ENCODE peak calls at places on chromosomes 13 and 19, in nine cellular contexts. One of them, this sample, is unnamed.

GRCh38 chr13:65597839-65598818 is 1632.0 kb downstream of the PCDH9 start:
- DNase-seq in endothelial cell of umbilical vein: no peak
- DNase-seq in NB4: no peak
- DNase-seq in spleen: no peak
- DNase-seq in stomach: no peak
- DNase-seq in ovary: no peak
- DNase-seq in lower leg skin: no peak
- DNase-seq in uterus: no peak
- DNase-seq in esophagus squamous epithelium: no peak
- DNase-seq in this sample: no peak

GRCh38 chr13:21849323-21849722 is 178.4 kb downstream of the FGF9 start:
- DNase-seq in endothelial cell of umbilical vein: no peak
- DNase-seq in NB4: peak
- DNase-seq in spleen: no peak
- DNase-seq in stomach: no peak
- DNase-seq in ovary: no peak
- DNase-seq in lower leg skin: no peak
- DNase-seq in uterus: no peak
- DNase-seq in esophagus squamous epithelium: no peak
- DNase-seq in this sample: no peak

GRCh38 chr19:1247747-1248453 is 483 bp upstream of the MIDN start:
- DNase-seq in endothelial cell of umbilical vein: peak
- DNase-seq in NB4: peak
- DNase-seq in spleen: peak
- DNase-seq in stomach: peak
- DNase-seq in ovary: peak
- DNase-seq in lower leg skin: peak
- DNase-seq in uterus: peak
- DNase-seq in esophagus squamous epithelium: no peak
- DNase-seq in this sample: peak

GRCh38 chr13:72565893-72566292 is 161.5 kb downstream of the MZT1 start:
- DNase-seq in endothelial cell of umbilical vein: peak
- DNase-seq in NB4: peak
- DNase-seq in spleen: no peak
- DNase-seq in stomach: no peak
- DNase-seq in ovary: no peak
- DNase-seq in lower leg skin: no peak
- DNase-seq in uterus: no peak
- DNase-seq in esophagus squamous epithelium: no peak
- DNase-seq in this sample: no peak

GRCh38 chr13:104461049-104461448 is 1394.8 kb upstream of the SLC10A2 start:
- DNase-seq in endothelial cell of umbilical vein: no peak
- DNase-seq in NB4: no peak
- DNase-seq in spleen: no peak
- DNase-seq in stomach: no peak
- DNase-seq in ovary: no peak
- DNase-seq in lower leg skin: no peak
- DNase-seq in uterus: no peak
- DNase-seq in esophagus squamous epithelium: no peak
- DNase-seq in this sample: no peak

GRCh38 chr13:113405481-113406300 is 41.8 kb upstream of the GRTP1 start:
- DNase-seq in endothelial cell of umbilical vein: no peak
- DNase-seq in NB4: no peak
- DNase-seq in spleen: peak
- DNase-seq in stomach: no peak
- DNase-seq in ovary: peak
- DNase-seq in lower leg skin: no peak
- DNase-seq in uterus: no peak
- DNase-seq in esophagus squamous epithelium: no peak
- DNase-seq in this sample: peak

GRCh38 chr13:114093118-114093517 is 39.3 kb downstream of the RASA3 start:
- DNase-seq in endothelial cell of umbilical vein: no peak
- DNase-seq in NB4: no peak
- DNase-seq in spleen: no peak
- DNase-seq in stomach: no peak
- DNase-seq in ovary: no peak
- DNase-seq in lower leg skin: no peak
- DNase-seq in uterus: no peak
- DNase-seq in esophagus squamous epithelium: no peak
- DNase-seq in this sample: no peak

GRCh38 chr19:8307400-8307964 is 676 bp downstream of the CD320 start:
- DNase-seq in endothelial cell of umbilical vein: no peak
- DNase-seq in NB4: peak
- DNase-seq in spleen: peak
- DNase-seq in stomach: peak
- DNase-seq in ovary: no peak
- DNase-seq in lower leg skin: peak
- DNase-seq in uterus: no peak
- DNase-seq in esophagus squamous epithelium: no peak
- DNase-seq in this sample: no peak

GRCh38 chr19:15337202-15337601 is 4.9 kb upstream of the BRD4 start:
- DNase-seq in endothelial cell of umbilical vein: no peak
- DNase-seq in NB4: no peak
- DNase-seq in spleen: peak
- DNase-seq in stomach: no peak
- DNase-seq in ovary: no peak
- DNase-seq in lower leg skin: no peak
- DNase-seq in uterus: no peak
- DNase-seq in esophagus squamous epithelium: no peak
- DNase-seq in this sample: no peak

GRCh38 chr19:1868971-1869370 is 5.6 kb upstream of the KLF16 start:
- DNase-seq in endothelial cell of umbilical vein: no peak
- DNase-seq in NB4: no peak
- DNase-seq in spleen: no peak
- DNase-seq in stomach: no peak
- DNase-seq in ovary: no peak
- DNase-seq in lower leg skin: no peak
- DNase-seq in uterus: no peak
- DNase-seq in esophagus squamous epithelium: no peak
- DNase-seq in this sample: no peak

GRCh38 chr19:47725759-47726401 is 12.7 kb downstream of the EHD2 start:
- DNase-seq in endothelial cell of umbilical vein: no peak
- DNase-seq in NB4: peak
- DNase-seq in spleen: no peak
- DNase-seq in stomach: no peak
- DNase-seq in ovary: no peak
- DNase-seq in lower leg skin: peak
- DNase-seq in uterus: no peak
- DNase-seq in esophagus squamous epithelium: no peak
- DNase-seq in this sample: no peak

GRCh38 chr13:111095031-111095840 is 19.9 kb upstream of the ARHGEF7 start:
- DNase-seq in endothelial cell of umbilical vein: no peak
- DNase-seq in NB4: no peak
- DNase-seq in spleen: no peak
- DNase-seq in stomach: no peak
- DNase-seq in ovary: no peak
- DNase-seq in lower leg skin: no peak
- DNase-seq in uterus: no peak
- DNase-seq in esophagus squamous epithelium: no peak
- DNase-seq in this sample: no peak

GRCh38 chr13:110388141-110388943 is 81.3 kb downstream of the COL4A2 start:
- DNase-seq in endothelial cell of umbilical vein: no peak
- DNase-seq in NB4: peak
- DNase-seq in spleen: no peak
- DNase-seq in stomach: no peak
- DNase-seq in ovary: peak
- DNase-seq in lower leg skin: no peak
- DNase-seq in uterus: peak
- DNase-seq in esophagus squamous epithelium: no peak
- DNase-seq in this sample: peak

GRCh38 chr19:44745386-44745831 is 3.1 kb upstream of the BCL3 start:
- DNase-seq in endothelial cell of umbilical vein: no peak
- DNase-seq in NB4: no peak
- DNase-seq in spleen: peak
- DNase-seq in stomach: peak
- DNase-seq in ovary: peak
- DNase-seq in lower leg skin: peak
- DNase-seq in uterus: peak
- DNase-seq in esophagus squamous epithelium: no peak
- DNase-seq in this sample: peak

GRCh38 chr19:46979103-46979769 is 40.4 kb upstream of the NPAS1 start:
- DNase-seq in endothelial cell of umbilical vein: no peak
- DNase-seq in NB4: no peak
- DNase-seq in spleen: no peak
- DNase-seq in stomach: no peak
- DNase-seq in ovary: no peak
- DNase-seq in lower leg skin: no peak
- DNase-seq in uterus: no peak
- DNase-seq in esophagus squamous epithelium: no peak
- DNase-seq in this sample: peak

GRCh38 chr13:21579754-21580316 is 24.1 kb downstream of the MICU2 start:
- DNase-seq in endothelial cell of umbilical vein: peak
- DNase-seq in NB4: peak
- DNase-seq in spleen: no peak
- DNase-seq in stomach: no peak
- DNase-seq in ovary: no peak
- DNase-seq in lower leg skin: no peak
- DNase-seq in uterus: no peak
- DNase-seq in esophagus squamous epithelium: no peak
- DNase-seq in this sample: no peak

GRCh38 chr13:96636310-96636709 is 358.0 kb downstream of the OXGR1 start:
- DNase-seq in endothelial cell of umbilical vein: no peak
- DNase-seq in NB4: no peak
- DNase-seq in spleen: no peak
- DNase-seq in stomach: no peak
- DNase-seq in ovary: no peak
- DNase-seq in lower leg skin: no peak
- DNase-seq in uterus: no peak
- DNase-seq in esophagus squamous epithelium: no peak
- DNase-seq in this sample: no peak

GRCh38 chr13:97058417-97058816 is 64.1 kb upstream of the OXGR1 start:
- DNase-seq in endothelial cell of umbilical vein: no peak
- DNase-seq in NB4: no peak
- DNase-seq in spleen: no peak
- DNase-seq in stomach: no peak
- DNase-seq in ovary: no peak
- DNase-seq in lower leg skin: no peak
- DNase-seq in uterus: no peak
- DNase-seq in esophagus squamous epithelium: no peak
- DNase-seq in this sample: no peak

GRCh38 chr19:43651758-43652545 is 12.3 kb upstream of the CADM4 start:
- DNase-seq in endothelial cell of umbilical vein: peak
- DNase-seq in NB4: peak
- DNase-seq in spleen: no peak
- DNase-seq in stomach: peak
- DNase-seq in ovary: peak
- DNase-seq in lower leg skin: peak
- DNase-seq in uterus: peak
- DNase-seq in esophagus squamous epithelium: no peak
- DNase-seq in this sample: no peak

GRCh38 chr19:17579523-17580244 is 24.2 kb downstream of the COLGALT1 start:
- DNase-seq in endothelial cell of umbilical vein: peak
- DNase-seq in NB4: peak
- DNase-seq in spleen: peak
- DNase-seq in stomach: no peak
- DNase-seq in ovary: peak
- DNase-seq in lower leg skin: peak
- DNase-seq in uterus: peak
- DNase-seq in esophagus squamous epithelium: no peak
- DNase-seq in this sample: peak

GRCh38 chr19:33005440-33005839 is 33.4 kb downstream of the FAAP24 start:
- DNase-seq in endothelial cell of umbilical vein: no peak
- DNase-seq in NB4: no peak
- DNase-seq in spleen: no peak
- DNase-seq in stomach: no peak
- DNase-seq in ovary: no peak
- DNase-seq in lower leg skin: no peak
- DNase-seq in uterus: no peak
- DNase-seq in esophagus squamous epithelium: no peak
- DNase-seq in this sample: no peak

GRCh38 chr13:59861676-59862075 is 302.1 kb downstream of the DIAPH3 start:
- DNase-seq in endothelial cell of umbilical vein: peak
- DNase-seq in NB4: no peak
- DNase-seq in spleen: no peak
- DNase-seq in stomach: no peak
- DNase-seq in ovary: no peak
- DNase-seq in lower leg skin: no peak
- DNase-seq in uterus: no peak
- DNase-seq in esophagus squamous epithelium: no peak
- DNase-seq in this sample: no peak

GRCh38 chr13:44760434-44760833 is 184.3 kb upstream of the TSC22D1 start:
- DNase-seq in endothelial cell of umbilical vein: no peak
- DNase-seq in NB4: no peak
- DNase-seq in spleen: no peak
- DNase-seq in stomach: no peak
- DNase-seq in ovary: no peak
- DNase-seq in lower leg skin: no peak
- DNase-seq in uterus: no peak
- DNase-seq in esophagus squamous epithelium: no peak
- DNase-seq in this sample: no peak

GRCh38 chr19:6373096-6373812 is 660 bp downstream of the ALKBH7 start:
- DNase-seq in endothelial cell of umbilical vein: peak
- DNase-seq in NB4: peak
- DNase-seq in spleen: peak
- DNase-seq in stomach: peak
- DNase-seq in ovary: peak
- DNase-seq in lower leg skin: peak
- DNase-seq in uterus: peak
- DNase-seq in esophagus squamous epithelium: peak
- DNase-seq in this sample: peak
- TF ChIP-seq POLR2A in endothelial cell of umbilical vein: no peak
- TF ChIP-seq POLR2A in NB4: peak
- TF ChIP-seq POLR2A in spleen: no peak
- TF ChIP-seq POLR2A in stomach: no peak
- TF ChIP-seq POLR2A in ovary: no peak
- TF ChIP-seq POLR2A in lower leg skin: no peak
- TF ChIP-seq POLR2A in uterus: no peak
- TF ChIP-seq POLR2A in esophagus squamous epithelium: no peak
- TF ChIP-seq POLR2A in this sample: no peak

GRCh38 chr13:48260970-48261369 is 28.0 kb downstream of the ITM2B start:
- DNase-seq in endothelial cell of umbilical vein: no peak
- DNase-seq in NB4: no peak
- DNase-seq in spleen: no peak
- DNase-seq in stomach: no peak
- DNase-seq in ovary: no peak
- DNase-seq in lower leg skin: no peak
- DNase-seq in uterus: no peak
- DNase-seq in esophagus squamous epithelium: no peak
- DNase-seq in this sample: no peak
- TF ChIP-seq CTCF in endothelial cell of umbilical vein: no peak
- TF ChIP-seq CTCF in NB4: no peak
- TF ChIP-seq CTCF in spleen: no peak
- TF ChIP-seq CTCF in stomach: no peak
- TF ChIP-seq CTCF in ovary: no peak
- TF ChIP-seq CTCF in lower leg skin: no peak
- TF ChIP-seq CTCF in uterus: no peak
- TF ChIP-seq CTCF in esophagus squamous epithelium: no peak
- TF ChIP-seq CTCF in this sample: no peak

GRCh38 chr19:48868196-48868886 is at the start of gene PLEKHA4:
- DNase-seq in endothelial cell of umbilical vein: peak
- DNase-seq in NB4: no peak
- DNase-seq in spleen: no peak
- DNase-seq in stomach: peak
- DNase-seq in ovary: peak
- DNase-seq in lower leg skin: no peak
- DNase-seq in uterus: peak
- DNase-seq in esophagus squamous epithelium: no peak
- DNase-seq in this sample: peak
- TF ChIP-seq POLR2A in endothelial cell of umbilical vein: peak
- TF ChIP-seq POLR2A in NB4: no peak
- TF ChIP-seq POLR2A in spleen: no peak
- TF ChIP-seq POLR2A in stomach: no peak
- TF ChIP-seq POLR2A in ovary: peak
- TF ChIP-seq POLR2A in lower leg skin: no peak
- TF ChIP-seq POLR2A in uterus: peak
- TF ChIP-seq POLR2A in esophagus squamous epithelium: no peak
- TF ChIP-seq POLR2A in this sample: no peak

GRCh38 chr19:30696514-30696913 is 324.3 kb downstream of the ZNF536 start:
- DNase-seq in endothelial cell of umbilical vein: no peak
- DNase-seq in NB4: peak
- DNase-seq in spleen: no peak
- DNase-seq in stomach: no peak
- DNase-seq in ovary: no peak
- DNase-seq in lower leg skin: no peak
- DNase-seq in uterus: no peak
- DNase-seq in esophagus squamous epithelium: no peak
- DNase-seq in this sample: no peak
- TF ChIP-seq CTCF in endothelial cell of umbilical vein: no peak
- TF ChIP-seq CTCF in NB4: peak
- TF ChIP-seq CTCF in spleen: peak
- TF ChIP-seq CTCF in stomach: no peak
- TF ChIP-seq CTCF in ovary: no peak
- TF ChIP-seq CTCF in lower leg skin: no peak
- TF ChIP-seq CTCF in uterus: peak
- TF ChIP-seq CTCF in esophagus squamous epithelium: no peak
- TF ChIP-seq CTCF in this sample: peak

This sample was measured in heart left ventricle.